ENCODE peak calls at places on chromosomes 7 and 10, in five cellular contexts. One of them, this sample, is unnamed.

GRCh38 chr10:21517983-21518628 is 7.4 kb downstream of the SKIDA1 start:
- DNase-seq in adrenal gland: peak
- DNase-seq in A549: no peak
- DNase-seq in AG04449: no peak
- DNase-seq in skeletal muscle cell: no peak
- DNase-seq in this sample: no peak

GRCh38 chr7:112162161-112163020 is 43.8 kb downstream of the DOCK4 start:
- DNase-seq in adrenal gland: peak
- DNase-seq in A549: peak
- DNase-seq in AG04449: no peak
- DNase-seq in skeletal muscle cell: peak
- DNase-seq in this sample: no peak

GRCh38 chr10:84521015-84521414 is 192.6 kb downstream of the CCSER2 start:
- DNase-seq in adrenal gland: no peak
- DNase-seq in A549: no peak
- DNase-seq in AG04449: no peak
- DNase-seq in skeletal muscle cell: no peak
- DNase-seq in this sample: no peak

GRCh38 chr7:84809877-84810276 is 377.0 kb downstream of the SEMA3D start:
- DNase-seq in adrenal gland: no peak
- DNase-seq in A549: no peak
- DNase-seq in AG04449: no peak
- DNase-seq in skeletal muscle cell: no peak
- DNase-seq in this sample: no peak

GRCh38 chr10:115272482-115272881 is 179.3 kb downstream of the ATRNL1 start:
- DNase-seq in adrenal gland: no peak
- DNase-seq in A549: no peak
- DNase-seq in AG04449: no peak
- DNase-seq in skeletal muscle cell: no peak
- DNase-seq in this sample: no peak

GRCh38 chr7:3754488-3755365 is 453.7 kb downstream of the SDK1 start:
- DNase-seq in adrenal gland: no peak
- DNase-seq in A549: no peak
- DNase-seq in AG04449: no peak
- DNase-seq in skeletal muscle cell: no peak
- DNase-seq in this sample: no peak

GRCh38 chr7:150962743-150963399 is 15.2 kb downstream of the KCNH2 start:
- DNase-seq in adrenal gland: peak
- DNase-seq in A549: peak
- DNase-seq in AG04449: no peak
- DNase-seq in skeletal muscle cell: no peak
- DNase-seq in this sample: no peak

GRCh38 chr7:47361746-47362215 is 220.1 kb downstream of the TNS3 start:
- DNase-seq in adrenal gland: no peak
- DNase-seq in A549: no peak
- DNase-seq in AG04449: peak
- DNase-seq in skeletal muscle cell: peak
- DNase-seq in this sample: peak

GRCh38 chr7:80804581-80804980 is 114.3 kb downstream of the SEMA3C start:
- DNase-seq in adrenal gland: no peak
- DNase-seq in A549: no peak
- DNase-seq in AG04449: no peak
- DNase-seq in skeletal muscle cell: no peak
- DNase-seq in this sample: no peak

GRCh38 chr7:151835636-151836035 is 41.3 kb downstream of the PRKAG2 start:
- DNase-seq in adrenal gland: no peak
- DNase-seq in A549: no peak
- DNase-seq in AG04449: no peak
- DNase-seq in skeletal muscle cell: no peak
- DNase-seq in this sample: no peak

GRCh38 chr10:23293145-23293724 is 51.4 kb downstream of the C10orf67 start:
- DNase-seq in adrenal gland: peak
- DNase-seq in A549: peak
- DNase-seq in AG04449: no peak
- DNase-seq in skeletal muscle cell: no peak
- DNase-seq in this sample: peak

GRCh38 chr10:87860156-87860795 is 3.1 kb downstream of the KLLN start:
- DNase-seq in adrenal gland: no peak
- DNase-seq in A549: peak
- DNase-seq in AG04449: no peak
- DNase-seq in skeletal muscle cell: peak
- DNase-seq in this sample: peak

GRCh38 chr10:104081998-104082397 is 3.7 kb downstream of the COL17A1 start:
- DNase-seq in adrenal gland: no peak
- DNase-seq in A549: no peak
- DNase-seq in AG04449: no peak
- DNase-seq in skeletal muscle cell: no peak
- DNase-seq in this sample: no peak

GRCh38 chr7:64887756-64888508 is 15.1 kb upstream of the ZNF273 start:
- DNase-seq in adrenal gland: no peak
- DNase-seq in A549: no peak
- DNase-seq in AG04449: no peak
- DNase-seq in skeletal muscle cell: no peak
- DNase-seq in this sample: no peak

GRCh38 chr7:20786421-20786778 is 286 bp downstream of the SP8 start:
- DNase-seq in adrenal gland: no peak
- DNase-seq in A549: no peak
- DNase-seq in AG04449: no peak
- DNase-seq in skeletal muscle cell: no peak
- DNase-seq in this sample: no peak

GRCh38 chr10:129963831-129964501 is at the start of gene EBF3:
- DNase-seq in adrenal gland: peak
- DNase-seq in A549: no peak
- DNase-seq in AG04449: no peak
- DNase-seq in skeletal muscle cell: no peak
- DNase-seq in this sample: no peak

GRCh38 chr10:132099701-132100481 is 34.1 kb downstream of the JAKMIP3 start:
- DNase-seq in adrenal gland: peak
- DNase-seq in A549: no peak
- DNase-seq in AG04449: no peak
- DNase-seq in skeletal muscle cell: no peak
- DNase-seq in this sample: no peak

GRCh38 chr10:122798704-122799231 is 46.9 kb downstream of the CUZD1 start:
- DNase-seq in adrenal gland: no peak
- DNase-seq in A549: no peak
- DNase-seq in AG04449: no peak
- DNase-seq in skeletal muscle cell: no peak
- DNase-seq in this sample: no peak

GRCh38 chr10:58577394-58577793 is 64.7 kb downstream of the BICC1 start:
- DNase-seq in adrenal gland: no peak
- DNase-seq in A549: no peak
- DNase-seq in AG04449: peak
- DNase-seq in skeletal muscle cell: peak
- DNase-seq in this sample: no peak

GRCh38 chr10:117569610-117570395 is 27.3 kb downstream of the EMX2 start:
- DNase-seq in adrenal gland: no peak
- DNase-seq in A549: no peak
- DNase-seq in AG04449: no peak
- DNase-seq in skeletal muscle cell: no peak
- DNase-seq in this sample: no peak

GRCh38 chr7:140022582-140023211 is 40.1 kb downstream of the PARP12 start:
- DNase-seq in adrenal gland: no peak
- DNase-seq in A549: no peak
- DNase-seq in AG04449: no peak
- DNase-seq in skeletal muscle cell: peak
- DNase-seq in this sample: no peak

GRCh38 chr10:69409176-69409495 is 7.6 kb downstream of the TACR2 start:
- DNase-seq in adrenal gland: no peak
- DNase-seq in A549: no peak
- DNase-seq in AG04449: no peak
- DNase-seq in skeletal muscle cell: no peak
- DNase-seq in this sample: no peak

GRCh38 chr10:69410487-69410886 is 6.2 kb downstream of the TACR2 start:
- DNase-seq in adrenal gland: no peak
- DNase-seq in A549: no peak
- DNase-seq in AG04449: no peak
- DNase-seq in skeletal muscle cell: no peak
- DNase-seq in this sample: no peak

GRCh38 chr10:69411476-69411875 is 5.2 kb downstream of the TACR2 start:
- DNase-seq in adrenal gland: no peak
- DNase-seq in A549: no peak
- DNase-seq in AG04449: no peak
- DNase-seq in skeletal muscle cell: no peak
- DNase-seq in this sample: no peak

GRCh38 chr10:69408318-69409175 is 8.2 kb downstream of the TACR2 start:
- DNase-seq in adrenal gland: peak
- DNase-seq in A549: peak
- DNase-seq in AG04449: peak
- DNase-seq in skeletal muscle cell: peak
- DNase-seq in this sample: peak

GRCh38 chr10:69409968-69410367 is 6.8 kb downstream of the TACR2 start:
- DNase-seq in adrenal gland: peak
- DNase-seq in A549: no peak
- DNase-seq in AG04449: no peak
- DNase-seq in skeletal muscle cell: no peak
- DNase-seq in this sample: no peak
- H3K4me3 ChIP-seq in adrenal gland: no peak
- H3K4me3 ChIP-seq in A549: no peak
- H3K4me3 ChIP-seq in AG04449: no peak
- H3K4me3 ChIP-seq in skeletal muscle cell: no peak
- H3K4me3 ChIP-seq in this sample: no peak

GRCh38 chr10:15167411-15168295 is 840 bp downstream of the NMT2 start:
- DNase-seq in adrenal gland: peak
- DNase-seq in A549: peak
- DNase-seq in AG04449: no peak
- DNase-seq in skeletal muscle cell: no peak
- DNase-seq in this sample: no peak

GRCh38 chr10:15168781-15169554 is 475 bp upstream of the NMT2 start:
- DNase-seq in adrenal gland: peak
- DNase-seq in A549: peak
- DNase-seq in AG04449: peak
- DNase-seq in skeletal muscle cell: peak
- DNase-seq in this sample: peak

GRCh38 chr10:15172306-15172840 is 3.9 kb upstream of the NMT2 start:
- DNase-seq in adrenal gland: no peak
- DNase-seq in A549: no peak
- DNase-seq in AG04449: no peak
- DNase-seq in skeletal muscle cell: no peak
- DNase-seq in this sample: no peak

GRCh38 chr10:15168296-15168780 is at the start of gene NMT2:
- DNase-seq in adrenal gland: peak
- DNase-seq in A549: peak
- DNase-seq in AG04449: no peak
- DNase-seq in skeletal muscle cell: no peak
- DNase-seq in this sample: peak

DNA sequence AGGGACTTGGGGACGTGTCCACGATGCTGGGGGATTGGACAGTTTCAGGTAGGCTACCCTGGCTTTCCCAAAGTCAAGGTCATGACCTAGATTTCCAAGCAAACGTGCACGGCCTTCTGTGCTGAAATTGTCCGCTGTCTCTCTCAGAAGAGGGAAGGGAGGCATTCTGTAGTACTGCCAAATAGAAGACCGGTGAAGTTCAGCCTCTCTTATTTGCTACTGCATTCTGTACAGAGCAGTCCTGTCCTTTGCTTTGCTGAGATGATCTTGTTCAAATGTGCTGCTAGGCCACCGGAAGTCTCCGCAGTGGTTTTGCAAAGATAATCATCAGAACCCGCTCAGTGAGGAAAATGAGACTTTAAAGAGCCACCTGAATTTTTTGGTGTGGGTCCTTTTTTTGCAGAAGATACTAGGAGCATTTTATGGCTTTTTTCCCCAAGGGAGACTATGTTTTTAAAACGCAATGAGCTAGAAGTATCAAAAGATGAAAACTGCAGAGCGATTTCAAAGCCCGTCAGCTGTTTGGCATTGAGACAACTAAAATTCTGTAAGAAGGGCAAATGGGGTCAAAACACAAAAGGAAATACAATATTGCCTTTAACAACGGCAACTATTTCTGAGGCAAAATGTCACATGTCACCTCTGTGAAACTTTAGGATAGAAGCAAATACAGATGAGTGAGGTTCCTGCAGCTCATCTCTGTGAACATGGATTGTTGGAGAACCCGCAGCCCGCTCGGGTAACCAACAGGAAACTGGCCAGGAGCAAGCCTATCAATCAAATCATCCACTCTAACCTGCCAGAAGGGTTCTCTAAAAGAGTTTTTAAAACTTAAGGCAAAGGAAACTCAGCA is 1.3 kb upstream of the NMT2 start:
- DNase-seq in adrenal gland: no peak
- DNase-seq in A549: no peak
- DNase-seq in AG04449: no peak
- DNase-seq in skeletal muscle cell: no peak
- DNase-seq in this sample: no peak
- H3K4me3 ChIP-seq in adrenal gland: no peak
- H3K4me3 ChIP-seq in A549: no peak
- H3K4me3 ChIP-seq in AG04449: no peak
- H3K4me3 ChIP-seq in skeletal muscle cell: no peak
- H3K4me3 ChIP-seq in this sample: no peak

DNA sequence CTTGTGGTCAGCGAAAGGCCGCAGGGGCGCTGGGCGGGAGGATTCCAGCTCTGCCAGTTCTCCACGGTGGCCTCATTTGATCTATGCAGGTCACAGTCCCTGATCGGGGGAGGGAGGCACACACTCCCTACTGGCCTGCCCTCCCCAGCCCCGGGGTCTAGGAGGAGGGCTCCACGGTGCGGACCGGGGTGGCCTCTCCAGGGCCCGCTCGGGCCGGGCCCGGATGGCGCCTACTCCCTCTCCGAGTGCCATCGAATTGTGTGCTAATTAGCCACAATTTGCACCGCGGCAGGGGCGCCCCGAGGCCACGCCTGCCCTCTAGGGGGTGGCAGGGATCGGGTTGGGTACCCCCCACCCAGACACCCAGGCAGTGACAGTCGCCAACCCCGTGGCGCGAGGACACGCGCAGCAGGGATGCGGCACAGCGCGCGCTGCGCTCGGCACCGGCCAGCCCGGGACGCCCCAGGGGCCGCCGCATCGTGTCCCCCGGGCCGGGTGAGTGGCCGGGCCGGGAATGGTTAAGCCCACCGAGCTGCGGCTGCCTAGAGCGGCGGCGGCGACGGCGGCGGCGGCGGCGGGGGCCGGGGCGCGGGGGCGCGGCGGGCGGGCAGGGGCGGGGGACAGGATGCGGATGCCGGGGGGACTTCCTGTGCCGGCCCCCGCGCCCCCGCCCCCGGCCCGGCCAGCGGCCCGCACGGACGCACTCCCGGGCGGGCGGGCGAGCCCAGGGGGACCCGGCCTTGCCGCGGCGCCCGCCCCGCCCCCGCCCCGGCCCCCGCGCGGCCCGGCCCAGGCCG is at the start of gene ZNF853:
- DNase-seq in adrenal gland: no peak
- DNase-seq in A549: no peak
- DNase-seq in AG04449: no peak
- DNase-seq in skeletal muscle cell: no peak
- DNase-seq in this sample: no peak
- H3K4me3 ChIP-seq in adrenal gland: peak
- H3K4me3 ChIP-seq in A549: peak
- H3K4me3 ChIP-seq in AG04449: peak
- H3K4me3 ChIP-seq in skeletal muscle cell: peak
- H3K4me3 ChIP-seq in this sample: peak

DNA sequence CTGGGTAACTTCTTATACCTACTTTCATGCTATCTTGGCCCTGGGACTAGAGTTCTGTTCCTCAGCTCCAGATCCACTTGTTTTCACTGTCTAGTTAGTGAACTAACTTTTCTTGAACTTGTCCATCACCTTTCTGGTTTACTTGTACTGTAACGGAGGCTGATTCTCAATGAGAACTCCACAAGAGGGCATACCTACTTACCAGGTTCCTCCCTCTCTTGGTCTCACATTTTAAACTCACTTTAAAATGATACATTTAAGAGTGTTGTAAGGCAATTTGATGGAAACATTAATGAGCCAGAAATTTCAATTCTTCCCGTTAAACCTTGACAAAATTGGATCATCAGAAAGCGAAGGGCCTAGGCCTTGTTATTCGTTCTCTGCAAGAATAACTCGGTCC is 111.6 kb downstream of the MAGI2 start:
- DNase-seq in adrenal gland: no peak
- DNase-seq in A549: no peak
- DNase-seq in AG04449: no peak
- DNase-seq in skeletal muscle cell: no peak
- DNase-seq in this sample: no peak
- H3K4me3 ChIP-seq in adrenal gland: no peak
- H3K4me3 ChIP-seq in A549: no peak
- H3K4me3 ChIP-seq in AG04449: no peak
- H3K4me3 ChIP-seq in skeletal muscle cell: no peak
- H3K4me3 ChIP-seq in this sample: no peak

This sample was measured in HFF-Myc.